ENCODE peak calls at places on chromosomes 4 and X, in four cellular contexts. B is GM12891, X is coronary artery, F is WERI-Rb-1. L is an unnamed sample.

GRCh38 chrX:107827852-107828251 is 2.2 kb downstream of the MID2 start:
- DNase-seq in B (no peak), X (no peak), F (no peak), L (no peak)

GRCh38 chr4:77193511-77194236 is 36.7 kb downstream of the CCNG2 start:
- DNase-seq in F (no peak), B (peak), X (no peak), L (peak)

GRCh38 chr4:2811830-2812599 is 19.1 kb downstream of the SH3BP2 start:
- DNase-seq in B (peak), X (no peak), F (peak), L (peak)

GRCh38 chr4:84956014-84956413 is 10.5 kb downstream of the WDFY3 start:
- DNase-seq in X (no peak), F (no peak), B (no peak), L (no peak)

GRCh38 chrX:78527263-78527662 is 131.9 kb downstream of the RTL3 start:
- DNase-seq in F (no peak), B (no peak), X (no peak), L (no peak)

GRCh38 chr4:81366786-81367185 is 104.9 kb downstream of the RASGEF1B start:
- DNase-seq in B (no peak), X (no peak), F (no peak), L (no peak)

GRCh38 chrX:4485917-4486316 is 772.5 kb upstream of the PRKX start:
- DNase-seq in X (no peak), B (no peak), F (no peak), L (no peak)

GRCh38 chr4:33751050-33751449 is 2493.3 kb downstream of the ARAP2 start:
- DNase-seq in X (no peak), B (no peak), F (no peak), L (no peak)

GRCh38 chr4:127759893-127760292 is 22.2 kb upstream of the HSPA4L start:
- DNase-seq in F (no peak), X (no peak), B (no peak), L (no peak)

GRCh38 chr4:3335385-3335784 is 42.6 kb downstream of the RGS12 start:
- DNase-seq in X (no peak), B (no peak), F (no peak), L (no peak)

GRCh38 chrX:23610491-23610890 is 56.8 kb upstream of the PRDX4 start:
- DNase-seq in F (no peak), B (no peak), X (no peak), L (no peak)

GRCh38 chr4:74338792-74339333 is 26.1 kb upstream of the EREG start:
- DNase-seq in F (no peak), B (no peak), X (no peak), L (no peak)

GRCh38 chrX:103446665-103447302 is 70.4 kb downstream of the BEX3 start:
- DNase-seq in F (no peak), B (no peak), X (no peak), L (no peak)

GRCh38 chr4:78749972-78750727 is 26.0 kb upstream of the BMP2K start:
- DNase-seq in X (no peak), B (no peak), F (no peak), L (no peak)

GRCh38 chrX:13212191-13212651 is 107.6 kb downstream of the ATXN3L start:
- DNase-seq in B (no peak), F (peak), X (no peak), L (no peak)

GRCh38 chr4:85475631-85476233 is 782 bp downstream of the ARHGAP24 start:
- DNase-seq in F (no peak), B (no peak), X (no peak), L (no peak)

GRCh38 chrX:144810539-144810938 is 436.8 kb upstream of the SPANXN1 start:
- DNase-seq in B (no peak), X (no peak), F (no peak), L (no peak)

GRCh38 chr4:183332447-183332846 is 10.2 kb upstream of the CLDN24 start:
- DNase-seq in X (no peak), B (no peak), F (no peak), L (no peak)

GRCh38 chr4:114161809-114162208 is 182.4 kb upstream of the ARSJ start:
- DNase-seq in B (no peak), X (no peak), F (no peak), L (no peak)

GRCh38 chrX:139559383-139560042 is 29.0 kb downstream of the F9 start:
- DNase-seq in X (no peak), F (peak), B (no peak), L (no peak)

GRCh38 chrX:69119122-69119521 is 46.1 kb downstream of the PJA1 start:
- DNase-seq in B (no peak), F (no peak), X (no peak), L (no peak)

GRCh38 chr4:184451726-184452125 is 22.6 kb downstream of the IRF2 start:
- DNase-seq in X (peak), F (no peak), B (no peak), L (no peak)

GRCh38 chr4:40536032-40536431 is 93.6 kb downstream of the RBM47 start:
- DNase-seq in B (no peak), F (no peak), X (no peak), L (no peak)

GRCh38 chr4:109302366-109303140 is at the start of gene COL25A1:
- DNase-seq in F (peak), X (no peak), B (peak), L (no peak)

GRCh38 chr4:11130195-11130975 is 298.3 kb downstream of the HS3ST1 start:
- DNase-seq in B (no peak), F (no peak), X (no peak), L (no peak)

GRCh38 chrX:17876135-17876534 is 15.0 kb upstream of the RAI2 start:
- DNase-seq in F (no peak), B (no peak), X (no peak), L (no peak)

GRCh38 chr4:81498046-81498445 is 26.3 kb upstream of the RASGEF1B start:
- DNase-seq in B (no peak), F (no peak), X (no peak), L (no peak)

GRCh38 chr4:107896158-107896645 is 35.1 kb upstream of the CYP2U1 start:
- DNase-seq in F (no peak), X (no peak), B (no peak), L (no peak)

GRCh38 chrX:116667346-116667745 is 204.6 kb upstream of the CT83 start:
- DNase-seq in B (no peak), F (no peak), X (no peak), L (no peak)

GRCh38 chrX:130637591-130637990 is 235.8 kb downstream of the RBMX2 start:
- DNase-seq in B (no peak), X (no peak), F (no peak), L (no peak)

GRCh38 chr4:133799916-133800315 is 401.7 kb downstream of the PABPC4L start:
- DNase-seq in X (no peak), B (no peak), F (no peak), L (no peak)

GRCh38 chr4:185033072-185033471 is 14.8 kb downstream of the HELT start:
- DNase-seq in F (no peak), X (no peak), B (no peak), L (no peak)

GRCh38 chr4:10108818-10109783 is 7.5 kb downstream of the WDR1 start:
- DNase-seq in X (no peak), B (no peak), F (no peak), L (no peak)

GRCh38 chr4:145494666-145495065 is 13.0 kb downstream of the SMAD1 start:
- DNase-seq in X (no peak), F (no peak), B (no peak), L (no peak)

GRCh38 chr4:169383724-169384123 is 113.0 kb upstream of the SH3RF1 start:
- DNase-seq in B (no peak), X (no peak), F (no peak), L (no peak)

GRCh38 chrX:8731579-8732395 is at the start of gene ANOS1:
- DNase-seq in B (no peak), X (peak), F (peak), L (no peak)

GRCh38 chr4:1513936-1514483 is 107.8 kb upstream of the NKX1-1 start:
- DNase-seq in X (no peak), F (no peak), B (no peak), L (no peak)

GRCh38 chrX:83008415-83008814 is 499.7 kb upstream of the POU3F4 start:
- DNase-seq in X (no peak), B (no peak), F (no peak), L (no peak)